ENCODE peak calls at places on chromosome 4, in five cellular contexts. S is GM12865; T is activated CD8-positive, alpha-beta T cell treated with anti-CD3 and anti-CD28 coated beads for 36 hours; L is IMR-90; D is tibial artery. J is an unnamed sample.

GRCh38 chr4:155657169-155657568 is 9.5 kb upstream of the GUCY1A1 start:
- DNase-seq in L (no peak), S (no peak), D (no peak), T (no peak), J (no peak)

GRCh38 chr4:76993787-76994641 is 44.5 kb downstream of the SEPTIN11 start:
- DNase-seq in D (no peak), S (peak; percentile 86), T (peak; percentile 82), L (no peak), J (no peak)

GRCh38 chr4:102647117-102647516 is 113.7 kb downstream of the MANBA start:
- DNase-seq in S (no peak), L (no peak), T (no peak), D (no peak), J (no peak)

GRCh38 chr4:74539043-74539790 is 94.3 kb downstream of the AREG start:
- DNase-seq in S (no peak), D (no peak), T (no peak), L (no peak), J (no peak)

GRCh38 chr4:25085621-25086020 is 54.9 kb upstream of the LGI2 start:
- DNase-seq in T (no peak), S (no peak), L (no peak), D (peak; percentile 66), J (no peak)

GRCh38 chr4:153705743-153706468 is 21.8 kb downstream of the TLR2 start:
- DNase-seq in L (no peak), D (no peak), T (no peak), S (peak; percentile 32), J (no peak)

GRCh38 chr4:24210332-24210902 is 320.6 kb upstream of the PPARGC1A start:
- DNase-seq in D (peak; percentile 86), L (peak; percentile 96), S (no peak), T (no peak), J (no peak)

GRCh38 chr4:40887690-40888089 is 137.9 kb downstream of the NSUN7 start:
- DNase-seq in S (no peak), D (no peak), L (peak; percentile 92), T (no peak), J (no peak)

GRCh38 chr4:39505581-39505980 is 21.7 kb downstream of the UGDH start:
- DNase-seq in L (peak; percentile 15), S (no peak), T (no peak), D (no peak), J (no peak)

GRCh38 chr4:71784569-71785197 is 804 bp upstream of the GC start:
- DNase-seq in D (no peak), L (no peak), S (no peak), T (no peak), J (no peak)

GRCh38 chr4:78937837-78938236 is 1.4 kb downstream of the PAQR3 start:
- DNase-seq in S (no peak), D (no peak), T (no peak), L (peak; percentile 16), J (no peak)

GRCh38 chr4:169039271-169039954 is 29.4 kb upstream of the CBR4 start:
- DNase-seq in T (no peak), S (no peak), L (no peak), D (no peak), J (peak; percentile 35)

GRCh38 chr4:180281726-180282125 is 1961.5 kb upstream of the TENM3 start:
- DNase-seq in S (no peak), L (no peak), D (no peak), T (no peak), J (peak; percentile 59)

GRCh38 chr4:76384052-76384451 is 36.9 kb downstream of the CCDC158 start:
- DNase-seq in S (no peak), L (no peak), D (no peak), T (no peak), J (no peak)

GRCh38 chr4:8911311-8912088 is 39.9 kb upstream of the HMX1 start:
- DNase-seq in D (peak; percentile 56), L (no peak), T (no peak), S (no peak), J (no peak)

GRCh38 chr4:17448689-17449088 is 63.2 kb downstream of the QDPR start:
- DNase-seq in S (peak; percentile 17), T (peak; percentile 12), D (no peak), L (peak; percentile 72), J (no peak)

GRCh38 chr4:164876680-164877324 is at the start of gene APELA:
- DNase-seq in L (no peak), T (no peak), D (no peak), S (peak; percentile 88), J (no peak)

GRCh38 chr4:906311-907102 is 25.6 kb downstream of the GAK start:
- DNase-seq in D (no peak), L (no peak), T (no peak), S (no peak), J (no peak)

GRCh38 chr4:171812377-171813194 is 618 bp upstream of the GALNTL6 start:
- DNase-seq in T (no peak), D (no peak), L (no peak), S (peak; percentile 11), J (peak; percentile 22)

GRCh38 chr4:28369504-28369903 is 1508.9 kb downstream of the STIM2 start:
- DNase-seq in L (peak; percentile 71), S (no peak), D (no peak), T (no peak), J (no peak)

GRCh38 chr4:142404191-142404611 is 441.9 kb downstream of the INPP4B start:
- DNase-seq in T (peak; percentile 79), D (no peak), S (no peak), L (peak; percentile 72), J (no peak)

GRCh38 chr4:187209921-187210613 is 486.4 kb upstream of the FAT1 start:
- DNase-seq in D (no peak), L (peak; percentile 88), S (no peak), T (no peak), J (no peak)

GRCh38 chr4:73803213-73803612 is 33.3 kb upstream of the CXCL6 start:
- DNase-seq in S (no peak), D (no peak), T (no peak), L (no peak), J (no peak)

GRCh38 chr4:139798456-139798855 is 132.8 kb downstream of the MGST2 start:
- DNase-seq in D (no peak), L (peak; percentile 10), S (no peak), T (no peak), J (no peak)

GRCh38 chr4:141898336-141898735 is 262.0 kb downstream of the IL15 start:
- DNase-seq in T (no peak), L (no peak), D (no peak), S (no peak), J (no peak)

GRCh38 chr4:52718123-52718522 is 33.1 kb downstream of the ERVMER34-1 start:
- DNase-seq in T (no peak), L (peak; percentile 49), S (peak; percentile 42), D (no peak), J (no peak)

GRCh38 chr4:186297013-186297645 is 31.1 kb downstream of the F11 start:
- DNase-seq in T (no peak), L (peak; percentile 70), S (peak; percentile 51), D (no peak), J (no peak)

GRCh38 chr4:153538408-153539057 is 72.4 kb downstream of the TMEM131L start:
- DNase-seq in S (no peak), L (peak; percentile 26), T (no peak), D (peak; percentile 80), J (peak; percentile 51)

GRCh38 chr4:100340534-100341364 is 150.5 kb upstream of the DDIT4L start:
- DNase-seq in D (no peak), S (no peak), L (peak; percentile 74), T (no peak), J (no peak)

GRCh38 chr4:107742791-107743190 is 22.8 kb upstream of the PAPSS1 start:
- DNase-seq in S (no peak), T (no peak), L (no peak), D (no peak), J (no peak)

GRCh38 chr4:107742196-107742595 is 22.2 kb upstream of the PAPSS1 start:
- DNase-seq in L (no peak), S (no peak), D (no peak), T (no peak), J (no peak)

GRCh38 chr4:107737470-107737869 is 17.4 kb upstream of the PAPSS1 start:
- DNase-seq in S (no peak), T (no peak), D (no peak), L (no peak), J (no peak)

GRCh38 chr4:107740950-107741701 is 21.1 kb upstream of the PAPSS1 start:
- DNase-seq in L (peak; percentile 60), T (no peak), D (peak; percentile 78), S (no peak), J (peak; percentile 24)

GRCh38 chr4:107740381-107740780 is 20.3 kb upstream of the PAPSS1 start:
- DNase-seq in S (peak; percentile 14), D (no peak), T (no peak), L (peak; percentile 9), J (no peak)
- TF ChIP-seq CTCF in S (peak; percentile 8), D (no peak), T (no peak), L (no peak), J (peak; percentile 48)

GRCh38 chr4:108097990-108098553 is 70.7 kb downstream of the LEF1 start:
- DNase-seq in D (no peak), S (no peak), L (no peak), T (peak; percentile 39), J (no peak)
- TF ChIP-seq CTCF in D (no peak), S (no peak), L (no peak), T (no peak), J (no peak)

GRCh38 chr4:87982446-87982845 is 6.9 kb downstream of the SPP1 start:
- DNase-seq in D (no peak), L (peak; percentile 35), T (no peak), S (no peak), J (no peak)

GRCh38 chr4:87983996-87984395 is 8.5 kb downstream of the SPP1 start:
- DNase-seq in S (no peak), D (no peak), T (no peak), L (no peak), J (no peak)

GRCh38 chr4:87985097-87985886 is 9.8 kb downstream of the SPP1 start:
- DNase-seq in D (peak; percentile 73), T (peak; percentile 64), L (peak; percentile 35), S (peak; percentile 38), J (peak; percentile 52)

GRCh38 chr4:87986508-87986907 is 11.0 kb downstream of the SPP1 start:
- DNase-seq in T (no peak), L (no peak), D (no peak), S (no peak), J (no peak)

DNA sequence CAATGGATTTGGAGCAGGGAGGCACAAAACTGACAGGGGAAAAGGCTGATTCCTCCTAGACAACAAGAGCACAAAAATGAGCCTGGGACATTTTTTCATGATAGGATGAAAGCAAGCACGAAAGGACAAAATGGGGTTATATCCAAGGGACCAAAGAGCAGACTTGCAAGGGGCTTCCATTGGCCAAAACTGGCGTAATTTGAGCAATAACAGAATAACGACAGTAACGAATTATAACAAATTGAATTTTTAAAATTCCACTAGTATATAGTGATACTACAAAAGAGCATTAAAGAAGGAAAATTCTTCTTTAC is 10.3 kb downstream of the SPP1 start:
- DNase-seq in T (no peak), S (no peak), D (no peak), L (no peak), J (no peak)
- TF ChIP-seq CTCF in T (peak; percentile 16), S (no peak), D (no peak), L (no peak), J (no peak)

GRCh38 chr4:21136231-21136630 is 436.0 kb downstream of the PACRGL start:
- DNase-seq in D (no peak), T (no peak), S (no peak), L (no peak), J (no peak)

GRCh38 chr4:21139327-21139726 is 439.1 kb downstream of the PACRGL start:
- DNase-seq in D (no peak), T (no peak), L (no peak), S (peak; percentile 5), J (no peak)

GRCh38 chr4:21130606-21131005 is 430.3 kb downstream of the PACRGL start:
- DNase-seq in S (no peak), T (no peak), L (no peak), D (no peak), J (no peak)

GRCh38 chr4:21134994-21135393 is 434.7 kb downstream of the PACRGL start:
- DNase-seq in S (peak; percentile 5), L (no peak), T (no peak), D (no peak), J (no peak)
- TF ChIP-seq CTCF in S (peak; percentile 1), L (no peak), T (no peak), D (no peak), J (peak; percentile 50)